ENCODE peak calls at places on chromosomes 12 and 14, in six cellular contexts. O is H1, P is K562, S is endothelial cell of umbilical vein, J is GM23338, A is SK-N-SH. G is an unnamed sample.

GRCh38 chr12:98998697-98999299 is 353.7 kb downstream of the APAF1 start:
- DNase-seq in O (no peak), P (peak), S (peak), J (peak), A (peak), G (peak)

GRCh38 chr12:75646329-75646940 is 135.0 kb upstream of the KRR1 start:
- DNase-seq in O (no peak), P (no peak), S (no peak), J (no peak), A (no peak), G (no peak)

GRCh38 chr12:101566318-101566717 is 28.5 kb upstream of the MYBPC1 start:
- DNase-seq in O (no peak), P (no peak), S (no peak), J (peak), A (no peak), G (peak)

GRCh38 chr12:25829192-25829591 is 129.3 kb upstream of the RASSF8 start:
- DNase-seq in O (no peak), P (no peak), S (peak), J (no peak), A (no peak), G (no peak)

GRCh38 chr12:12612403-12612802 is 727 bp downstream of the CREBL2 start:
- DNase-seq in O (no peak), P (no peak), S (peak), J (peak), A (peak), G (no peak)

GRCh38 chr12:95838125-95838524 is 20.6 kb upstream of the SNRPF start:
- DNase-seq in O (no peak), P (no peak), S (peak), J (no peak), A (peak), G (no peak)

GRCh38 chr14:75247286-75247922 is 31.2 kb upstream of the FOS start:
- DNase-seq in O (no peak), P (no peak), S (no peak), J (no peak), A (no peak), G (no peak)

GRCh38 chr12:13197526-13198141 is 1.1 kb downstream of the EMP1 start:
- DNase-seq in O (no peak), P (peak), S (no peak), J (peak), A (no peak), G (no peak)

GRCh38 chr12:120534703-120535655 is 823 bp downstream of the RNF10 start:
- DNase-seq in O (peak), P (peak), S (peak), J (peak), A (peak), G (no peak)

GRCh38 chr14:75864352-75864751 is 117.4 kb downstream of the TGFB3 start:
- DNase-seq in O (no peak), P (no peak), S (no peak), J (no peak), A (no peak), G (no peak)

DNA sequence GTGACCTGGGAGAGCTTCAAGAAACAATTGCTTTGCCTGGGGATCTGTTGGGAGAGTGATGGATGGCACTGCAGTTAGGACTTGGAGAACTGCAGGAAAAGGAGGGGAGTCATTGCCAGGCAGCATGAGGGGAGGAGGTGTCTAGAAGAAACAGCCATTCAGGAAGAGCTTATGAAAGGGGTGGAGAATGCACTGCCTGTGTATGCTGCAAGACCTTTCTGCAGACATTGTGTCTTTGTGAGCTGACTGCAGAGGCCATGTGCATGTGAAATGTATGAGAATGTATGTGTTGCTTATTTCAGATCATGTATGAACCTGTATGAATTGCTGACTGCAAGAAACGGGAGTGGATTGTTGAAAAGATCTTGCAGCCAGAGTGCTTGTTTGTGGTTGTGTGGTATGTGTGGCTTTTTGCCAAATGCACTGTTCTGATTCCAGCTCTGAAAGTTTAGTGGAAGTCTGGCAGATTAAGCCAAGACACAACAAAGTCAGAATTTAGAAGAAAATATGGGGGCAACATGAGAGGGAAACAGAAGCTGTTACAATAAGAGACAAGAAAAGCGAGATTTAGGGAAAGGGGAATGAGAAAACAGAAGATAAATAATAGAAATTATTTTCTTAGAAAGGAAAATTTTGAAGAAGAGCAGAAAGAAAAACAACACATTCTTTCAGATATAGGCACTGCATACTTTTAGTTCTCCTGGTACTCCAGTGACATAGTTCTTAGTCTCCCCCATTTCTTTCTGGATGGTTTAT is 9.8 kb upstream of the RIMKLB start:
- DNase-seq in O (no peak), P (no peak), S (peak), J (peak), A (peak), G (peak)
- H3K4me3 ChIP-seq in O (no peak), P (no peak), S (no peak), J (no peak), A (peak), G (no peak)

DNA sequence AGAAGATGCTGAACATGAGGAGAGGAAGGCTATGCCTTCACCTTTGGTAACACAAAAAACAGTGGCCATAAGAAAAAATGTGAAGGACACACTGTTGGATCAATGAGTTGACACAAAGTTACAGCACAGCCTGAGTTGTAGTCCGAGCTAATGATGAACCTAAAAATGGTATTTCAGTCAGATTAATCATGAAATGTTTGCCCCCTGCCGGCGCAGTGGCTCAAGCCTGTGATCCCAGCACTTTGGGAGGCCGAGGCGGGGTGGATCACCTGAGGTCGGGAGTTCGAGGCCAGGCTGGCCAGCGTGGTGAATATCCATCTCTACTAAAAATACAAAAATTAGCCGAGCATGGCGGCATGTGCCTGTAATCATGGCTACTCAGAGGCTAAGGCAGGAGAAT is 1.3 kb upstream of the CAPRIN2 start:
- DNase-seq in O (no peak), P (no peak), S (no peak), J (no peak), A (no peak), G (no peak)
- H3K4me2 ChIP-seq in O (peak), P (no peak), S (no peak), J (peak), A (no peak), G (peak)

GRCh38 chr14:106347890-106348755 is 821.7 kb downstream of the TMEM121 start:
- DNase-seq in O (no peak), P (no peak), S (no peak), J (no peak), A (no peak), G (no peak)

GRCh38 chr14:106346534-106347290 is 820.3 kb downstream of the TMEM121 start:
- DNase-seq in O (no peak), P (no peak), S (no peak), J (no peak), A (no peak), G (no peak)

GRCh38 chr14:106346084-106346483 is 819.7 kb downstream of the TMEM121 start:
- DNase-seq in O (no peak), P (no peak), S (no peak), J (no peak), A (no peak), G (no peak)

GRCh38 chr14:106347291-106347778 is 821.0 kb downstream of the TMEM121 start:
- DNase-seq in O (no peak), P (no peak), S (no peak), J (no peak), A (no peak), G (no peak)

GRCh38 chr14:106343636-106344035 is 817.3 kb downstream of the TMEM121 start:
- DNase-seq in O (no peak), P (no peak), S (no peak), J (no peak), A (no peak), G (no peak)
- TF ChIP-seq POLR2AphosphoS5 in O (no peak), P (no peak), S (no peak), J (no peak), A (no peak), G (no peak)

DNA sequence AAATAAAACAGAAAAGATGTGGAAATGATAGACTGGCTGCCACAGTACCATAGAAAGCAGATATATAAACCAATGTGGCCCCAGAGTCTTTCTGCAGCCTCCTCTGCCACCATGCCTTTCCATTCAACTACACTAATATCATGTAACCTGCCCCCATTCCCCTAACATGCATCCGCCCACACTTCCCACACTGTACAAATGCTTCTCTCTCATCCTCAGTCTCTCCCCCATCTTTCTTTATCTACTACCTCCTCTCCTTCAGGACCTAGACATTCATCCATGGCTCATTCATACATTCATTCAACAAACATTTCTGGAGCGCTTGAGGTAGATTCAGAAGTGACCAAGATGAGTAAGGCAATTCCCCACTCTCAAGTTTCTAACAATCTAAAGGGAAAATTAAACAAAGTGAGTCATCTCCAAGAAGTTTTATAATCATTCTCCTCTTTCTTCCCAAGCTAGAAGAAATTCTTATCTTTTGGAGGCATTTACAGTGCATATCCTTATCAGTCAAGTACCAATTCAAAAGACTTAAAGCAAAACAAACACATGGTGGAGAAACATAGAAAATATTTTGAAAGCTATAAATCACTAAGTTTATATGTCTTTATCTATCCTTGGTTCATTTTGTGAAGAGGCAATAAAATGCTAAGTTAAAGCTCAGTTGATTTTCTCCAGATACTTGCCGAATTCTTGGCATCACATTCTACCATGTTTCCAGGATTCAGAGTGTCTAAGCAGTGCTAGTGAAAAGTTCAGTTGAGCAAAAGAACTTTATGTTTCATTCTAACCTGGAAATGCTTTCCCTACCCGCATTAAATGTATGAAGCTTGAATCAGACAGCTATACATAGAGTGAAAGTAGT is 70.5 kb upstream of the FRMD6 start:
- DNase-seq in O (no peak), P (no peak), S (peak), J (no peak), A (no peak), G (no peak)
- H3K4me3 ChIP-seq in O (no peak), P (no peak), S (no peak), J (no peak), A (no peak), G (no peak)

DNA sequence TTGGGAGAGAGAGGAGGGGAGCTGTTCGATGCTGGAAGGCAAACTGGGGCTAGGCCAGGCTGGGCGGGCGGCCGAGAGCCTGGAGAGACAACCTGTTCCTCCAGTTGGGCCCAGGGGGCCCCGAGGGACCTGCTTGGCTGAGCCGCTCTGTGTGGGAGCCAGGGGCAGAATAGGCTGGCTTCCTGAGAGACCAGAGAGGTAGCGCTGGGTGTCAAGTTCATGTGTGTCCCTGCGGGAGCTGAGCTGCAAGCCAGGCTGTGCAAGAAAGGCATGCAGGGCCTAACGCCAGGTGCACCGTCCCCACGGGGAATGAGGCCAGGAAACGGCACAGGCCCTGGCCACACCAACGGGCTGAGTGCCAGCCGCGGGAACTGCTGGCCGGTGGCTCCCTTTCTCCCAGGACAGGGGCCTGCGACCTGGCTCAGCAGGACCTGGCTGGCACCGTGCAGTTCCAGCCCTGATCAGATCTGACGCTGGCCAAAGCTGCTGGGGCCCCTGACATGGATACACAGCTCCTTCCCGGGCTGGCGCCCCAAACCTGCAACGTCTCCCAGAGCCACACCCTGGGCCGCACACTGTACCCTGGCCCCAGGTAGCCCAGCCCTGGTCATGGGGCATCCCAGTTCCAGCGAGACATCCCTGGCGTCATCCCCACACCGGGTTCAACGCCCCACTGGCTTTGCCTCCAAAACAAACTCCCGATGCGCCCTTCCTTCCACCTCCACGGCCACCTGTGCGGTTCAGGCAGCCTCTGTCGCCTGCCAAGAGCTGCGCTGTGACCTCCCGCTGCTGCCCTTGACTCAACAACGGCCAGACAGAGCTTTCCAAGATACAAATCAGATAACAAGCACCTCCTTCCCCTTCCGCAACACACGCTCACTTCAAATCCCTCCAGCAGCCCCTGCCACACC is 65.0 kb downstream of the RFLNA start:
- DNase-seq in O (no peak), P (no peak), S (no peak), J (peak), A (peak), G (no peak)
- H3K4me2 ChIP-seq in O (no peak), P (no peak), S (no peak), J (no peak), A (no peak), G (no peak)

DNA sequence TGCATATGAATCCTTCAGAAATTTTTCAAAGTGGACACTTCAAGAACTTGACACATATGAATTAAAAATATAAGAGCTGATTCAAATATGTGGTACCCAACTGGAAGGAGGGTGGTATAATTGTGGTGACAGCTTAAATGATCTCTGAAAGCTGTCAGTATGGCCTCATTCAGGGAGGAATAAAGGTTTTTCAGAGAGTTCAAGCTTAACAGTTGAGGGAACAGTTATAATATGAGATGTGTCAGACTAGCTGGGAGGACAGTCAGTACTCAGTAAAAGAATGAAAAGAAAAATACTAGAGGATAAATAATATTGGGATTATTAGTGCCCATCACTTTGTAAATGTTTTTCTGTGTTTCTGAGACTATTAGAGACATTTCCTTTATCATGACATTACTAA is 277.5 kb downstream of the RASSF9 start:
- DNase-seq in O (no peak), P (no peak), S (no peak), J (no peak), A (no peak), G (no peak)
- TF ChIP-seq POLR2AphosphoS5 in O (no peak), P (no peak), S (no peak), J (no peak), A (no peak), G (no peak)

DNA sequence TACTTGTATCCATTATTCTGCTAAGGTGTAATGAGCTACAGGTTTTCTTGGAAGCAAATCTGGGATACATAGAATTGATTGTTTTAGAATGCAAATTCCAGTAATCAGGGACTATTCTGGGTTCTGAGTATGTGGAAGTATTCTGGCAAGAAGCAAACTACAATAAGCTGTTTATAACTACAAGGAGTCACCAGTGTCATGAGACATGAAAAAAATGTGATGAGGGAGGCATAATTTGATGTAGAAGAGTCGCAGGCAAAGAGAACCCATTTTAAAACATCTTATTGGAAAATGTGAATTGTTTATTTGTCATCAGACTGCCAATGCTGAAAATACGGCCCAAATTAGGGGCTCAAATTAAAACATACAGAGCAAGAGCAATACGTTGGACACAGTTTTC is 321.8 kb upstream of the E2F7 start:
- DNase-seq in O (no peak), P (no peak), S (no peak), J (no peak), A (no peak), G (no peak)
- H3K4me3 ChIP-seq in O (no peak), P (no peak), S (no peak), J (no peak), A (no peak), G (no peak)

G was measured in HCT116.